ENCODE peak calls at places on chromosomes 1 and 21, in five cellular contexts. One of them, this sample, is unnamed.

GRCh38 chr1:228084325-228084724 is 1.8 kb downstream of the ARF1 start:
- DNase-seq in fibroblast of lung: peak; percentile 81
- DNase-seq in choroid plexus epithelial cell: peak; percentile 84
- DNase-seq in mammary epithelial cell: peak; percentile 80
- DNase-seq in Peyer's patch: no peak
- DNase-seq in this sample: no peak

GRCh38 chr1:213201380-213202155 is 150.5 kb downstream of the RPS6KC1 start:
- DNase-seq in fibroblast of lung: peak; percentile 92
- DNase-seq in choroid plexus epithelial cell: peak; percentile 94
- DNase-seq in mammary epithelial cell: peak; percentile 63
- DNase-seq in Peyer's patch: no peak
- DNase-seq in this sample: no peak

GRCh38 chr1:112909847-112910246 is 46.1 kb downstream of the SLC16A1 start:
- DNase-seq in fibroblast of lung: no peak
- DNase-seq in choroid plexus epithelial cell: no peak
- DNase-seq in mammary epithelial cell: no peak
- DNase-seq in Peyer's patch: no peak
- DNase-seq in this sample: no peak

GRCh38 chr1:110309768-110310167 is 29.4 kb upstream of the RBM15 start:
- DNase-seq in fibroblast of lung: peak; percentile 38
- DNase-seq in choroid plexus epithelial cell: peak; percentile 83
- DNase-seq in mammary epithelial cell: peak; percentile 70
- DNase-seq in Peyer's patch: no peak
- DNase-seq in this sample: no peak

GRCh38 chr1:200558866-200559459 is 61.6 kb downstream of the KIF14 start:
- DNase-seq in fibroblast of lung: peak; percentile 75
- DNase-seq in choroid plexus epithelial cell: peak; percentile 87
- DNase-seq in mammary epithelial cell: peak; percentile 35
- DNase-seq in Peyer's patch: no peak
- DNase-seq in this sample: no peak

GRCh38 chr1:62294211-62294610 is 25.0 kb downstream of the KANK4 start:
- DNase-seq in fibroblast of lung: peak; percentile 8
- DNase-seq in choroid plexus epithelial cell: no peak
- DNase-seq in mammary epithelial cell: no peak
- DNase-seq in Peyer's patch: no peak
- DNase-seq in this sample: no peak

GRCh38 chr1:101841824-101842223 is 154.9 kb downstream of the OLFM3 start:
- DNase-seq in fibroblast of lung: no peak
- DNase-seq in choroid plexus epithelial cell: no peak
- DNase-seq in mammary epithelial cell: no peak
- DNase-seq in Peyer's patch: no peak
- DNase-seq in this sample: no peak

GRCh38 chr1:177983087-177983823 is 13.4 kb upstream of the SEC16B start:
- DNase-seq in fibroblast of lung: peak; percentile 18
- DNase-seq in choroid plexus epithelial cell: no peak
- DNase-seq in mammary epithelial cell: no peak
- DNase-seq in Peyer's patch: no peak
- DNase-seq in this sample: no peak

GRCh38 chr1:180247580-180247979 is 17.5 kb downstream of the LHX4 start:
- DNase-seq in fibroblast of lung: no peak
- DNase-seq in choroid plexus epithelial cell: no peak
- DNase-seq in mammary epithelial cell: no peak
- DNase-seq in Peyer's patch: no peak
- DNase-seq in this sample: peak; percentile 10

GRCh38 chr1:177948336-177948972 is 21.4 kb downstream of the SEC16B start:
- DNase-seq in fibroblast of lung: peak; percentile 78
- DNase-seq in choroid plexus epithelial cell: peak; percentile 83
- DNase-seq in mammary epithelial cell: peak; percentile 58
- DNase-seq in Peyer's patch: no peak
- DNase-seq in this sample: no peak

GRCh38 chr1:241817331-241817792 is 30.6 kb upstream of the EXO1 start:
- DNase-seq in fibroblast of lung: peak; percentile 94
- DNase-seq in choroid plexus epithelial cell: peak; percentile 88
- DNase-seq in mammary epithelial cell: peak; percentile 39
- DNase-seq in Peyer's patch: no peak
- DNase-seq in this sample: no peak

GRCh38 chr1:215188302-215188950 is 105.9 kb downstream of the KCNK2 start:
- DNase-seq in fibroblast of lung: peak; percentile 26
- DNase-seq in choroid plexus epithelial cell: peak; percentile 23
- DNase-seq in mammary epithelial cell: no peak
- DNase-seq in Peyer's patch: no peak
- DNase-seq in this sample: no peak

GRCh38 chr1:41783189-41783639 is 135.5 kb downstream of the HIVEP3 start:
- DNase-seq in fibroblast of lung: peak; percentile 56
- DNase-seq in choroid plexus epithelial cell: peak; percentile 62
- DNase-seq in mammary epithelial cell: peak; percentile 92
- DNase-seq in Peyer's patch: no peak
- DNase-seq in this sample: no peak

GRCh38 chr1:178931843-178932551 is 61.1 kb upstream of the ANGPTL1 start:
- DNase-seq in fibroblast of lung: peak; percentile 97
- DNase-seq in choroid plexus epithelial cell: peak; percentile 99
- DNase-seq in mammary epithelial cell: no peak
- DNase-seq in Peyer's patch: no peak
- DNase-seq in this sample: no peak

GRCh38 chr1:8213676-8214075 is 104.2 kb upstream of the SLC45A1 start:
- DNase-seq in fibroblast of lung: no peak
- DNase-seq in choroid plexus epithelial cell: no peak
- DNase-seq in mammary epithelial cell: no peak
- DNase-seq in Peyer's patch: no peak
- DNase-seq in this sample: no peak

GRCh38 chr1:240258910-240259309 is 167.2 kb downstream of the FMN2 start:
- DNase-seq in fibroblast of lung: peak; percentile 51
- DNase-seq in choroid plexus epithelial cell: no peak
- DNase-seq in mammary epithelial cell: no peak
- DNase-seq in Peyer's patch: no peak
- DNase-seq in this sample: no peak

GRCh38 chr1:93979718-93980319 is 70.6 kb upstream of the GCLM start:
- DNase-seq in fibroblast of lung: peak; percentile 63
- DNase-seq in choroid plexus epithelial cell: peak; percentile 63
- DNase-seq in mammary epithelial cell: no peak
- DNase-seq in Peyer's patch: no peak
- DNase-seq in this sample: no peak

GRCh38 chr1:240031414-240031813 is 60.3 kb upstream of the FMN2 start:
- DNase-seq in fibroblast of lung: peak; percentile 50
- DNase-seq in choroid plexus epithelial cell: peak; percentile 69
- DNase-seq in mammary epithelial cell: no peak
- DNase-seq in Peyer's patch: no peak
- DNase-seq in this sample: no peak

GRCh38 chr1:84675631-84676030 is 14.6 kb downstream of the SSX2IP start:
- DNase-seq in fibroblast of lung: no peak
- DNase-seq in choroid plexus epithelial cell: no peak
- DNase-seq in mammary epithelial cell: no peak
- DNase-seq in Peyer's patch: no peak
- DNase-seq in this sample: no peak

GRCh38 chr1:214003233-214003632 is 15.5 kb downstream of the PROX1 start:
- DNase-seq in fibroblast of lung: no peak
- DNase-seq in choroid plexus epithelial cell: no peak
- DNase-seq in mammary epithelial cell: no peak
- DNase-seq in Peyer's patch: no peak
- DNase-seq in this sample: no peak

GRCh38 chr1:115133440-115133839 is 44.1 kb upstream of the TSPAN2 start:
- DNase-seq in fibroblast of lung: no peak
- DNase-seq in choroid plexus epithelial cell: peak; percentile 42
- DNase-seq in mammary epithelial cell: no peak
- DNase-seq in Peyer's patch: no peak
- DNase-seq in this sample: no peak

GRCh38 chr1:151508721-151509292 is 2.4 kb upstream of the CGN start:
- DNase-seq in fibroblast of lung: no peak
- DNase-seq in choroid plexus epithelial cell: no peak
- DNase-seq in mammary epithelial cell: no peak
- DNase-seq in Peyer's patch: peak; percentile 67
- DNase-seq in this sample: no peak

GRCh38 chr21:45125347-45125746 is 51.0 kb downstream of the ADARB1 start:
- DNase-seq in fibroblast of lung: no peak
- DNase-seq in choroid plexus epithelial cell: no peak
- DNase-seq in mammary epithelial cell: no peak
- DNase-seq in Peyer's patch: no peak
- DNase-seq in this sample: no peak

DNA sequence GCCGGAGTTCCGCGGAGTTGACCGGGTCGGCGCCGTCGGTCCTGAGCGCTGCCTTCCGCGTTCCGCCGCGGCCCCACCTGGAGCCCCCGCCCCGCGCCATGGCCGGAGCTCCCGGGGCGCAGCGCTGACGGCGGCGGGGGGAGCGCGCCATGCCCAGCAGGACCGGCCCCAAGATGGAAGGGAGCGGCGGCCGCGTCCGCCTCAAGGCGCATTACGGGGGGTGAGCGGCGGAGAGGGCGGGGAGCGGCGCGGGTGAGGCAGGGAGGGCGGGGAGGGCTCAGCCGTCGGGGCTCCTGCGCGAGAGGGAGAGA is 226 bp downstream of the PRKCZ start:
- DNase-seq in fibroblast of lung: no peak
- DNase-seq in choroid plexus epithelial cell: no peak
- DNase-seq in mammary epithelial cell: peak; percentile 58
- DNase-seq in Peyer's patch: no peak
- DNase-seq in this sample: no peak
- H3K4me3 ChIP-seq in fibroblast of lung: no peak overlapping the region
- H3K4me3 ChIP-seq in choroid plexus epithelial cell: peak overlapping the region; percentile 17
- H3K4me3 ChIP-seq in mammary epithelial cell: peak overlapping the region; percentile 79
- H3K4me3 ChIP-seq in Peyer's patch: peak overlapping the region; percentile 99
- H3K4me3 ChIP-seq in this sample: peak overlapping the region; percentile 63

DNA sequence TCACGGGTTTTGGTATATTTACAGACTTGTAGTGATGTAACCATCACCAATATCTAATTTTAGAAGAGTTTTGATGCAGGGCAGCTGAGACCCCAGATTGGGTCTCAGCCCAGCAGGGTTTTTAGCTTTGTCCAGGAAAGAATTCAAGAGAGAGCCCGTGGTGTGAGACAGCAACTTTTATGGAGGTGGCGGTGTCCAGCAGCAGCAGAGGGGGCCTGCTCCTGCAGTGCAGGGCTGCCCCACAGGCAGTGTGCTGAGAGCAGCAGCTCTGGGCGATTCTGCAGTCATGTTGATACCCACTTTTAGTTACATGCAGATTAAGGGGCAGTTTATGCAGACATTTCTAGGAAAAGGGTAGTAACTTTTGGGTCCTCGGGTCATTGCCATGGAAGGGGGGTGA is 1.8 kb upstream of the EPHX1 start:
- DNase-seq in fibroblast of lung: no peak
- DNase-seq in choroid plexus epithelial cell: no peak
- DNase-seq in mammary epithelial cell: no peak
- DNase-seq in Peyer's patch: no peak
- DNase-seq in this sample: no peak
- TF ChIP-seq CTCF in fibroblast of lung: no peak
- TF ChIP-seq CTCF in choroid plexus epithelial cell: no peak
- TF ChIP-seq CTCF in mammary epithelial cell: no peak
- TF ChIP-seq CTCF in Peyer's patch: no peak
- TF ChIP-seq CTCF in this sample: no peak

GRCh38 chr1:16189003-16189402 is 23.4 kb downstream of the ARHGEF19 start:
- DNase-seq in fibroblast of lung: peak; percentile 41
- DNase-seq in choroid plexus epithelial cell: peak; percentile 34
- DNase-seq in mammary epithelial cell: peak; percentile 83
- DNase-seq in Peyer's patch: peak; percentile 84
- DNase-seq in this sample: no peak

GRCh38 chr1:16183765-16184556 is 28.1 kb upstream of the EPHA2 start:
- DNase-seq in fibroblast of lung: no peak
- DNase-seq in choroid plexus epithelial cell: no peak
- DNase-seq in mammary epithelial cell: no peak
- DNase-seq in Peyer's patch: no peak
- DNase-seq in this sample: peak; percentile 65

GRCh38 chr1:16187748-16188401 is 24.6 kb downstream of the ARHGEF19 start:
- DNase-seq in fibroblast of lung: peak; percentile 76
- DNase-seq in choroid plexus epithelial cell: peak; percentile 85
- DNase-seq in mammary epithelial cell: peak; percentile 89
- DNase-seq in Peyer's patch: peak; percentile 84
- DNase-seq in this sample: peak; percentile 87

GRCh38 chr1:16184557-16185303 is 27.7 kb downstream of the ARHGEF19 start:
- DNase-seq in fibroblast of lung: no peak
- DNase-seq in choroid plexus epithelial cell: no peak
- DNase-seq in mammary epithelial cell: peak; percentile 74
- DNase-seq in Peyer's patch: no peak
- DNase-seq in this sample: peak; percentile 60

GRCh38 chr1:16186655-16187235 is 25.7 kb downstream of the ARHGEF19 start:
- DNase-seq in fibroblast of lung: no peak
- DNase-seq in choroid plexus epithelial cell: no peak
- DNase-seq in mammary epithelial cell: no peak
- DNase-seq in Peyer's patch: no peak
- DNase-seq in this sample: no peak
- H3K4me3 ChIP-seq in fibroblast of lung: no peak overlapping the region
- H3K4me3 ChIP-seq in choroid plexus epithelial cell: no peak overlapping the region
- H3K4me3 ChIP-seq in mammary epithelial cell: no peak overlapping the region
- H3K4me3 ChIP-seq in Peyer's patch: no peak overlapping the region
- H3K4me3 ChIP-seq in this sample: no peak overlapping the region

GRCh38 chr1:230407351-230407750 is 18.8 kb downstream of the PGBD5 start:
- DNase-seq in fibroblast of lung: no peak
- DNase-seq in choroid plexus epithelial cell: no peak
- DNase-seq in mammary epithelial cell: no peak
- DNase-seq in Peyer's patch: no peak
- DNase-seq in this sample: no peak

GRCh38 chr1:230400007-230400344 is 26.2 kb downstream of the PGBD5 start:
- DNase-seq in fibroblast of lung: no peak
- DNase-seq in choroid plexus epithelial cell: no peak
- DNase-seq in mammary epithelial cell: no peak
- DNase-seq in Peyer's patch: no peak
- DNase-seq in this sample: no peak

GRCh38 chr1:230401763-230402294 is 24.3 kb downstream of the PGBD5 start:
- DNase-seq in fibroblast of lung: peak; percentile 8
- DNase-seq in choroid plexus epithelial cell: peak; percentile 38
- DNase-seq in mammary epithelial cell: no peak
- DNase-seq in Peyer's patch: no peak
- DNase-seq in this sample: no peak

GRCh38 chr1:230401096-230401495 is 25.0 kb downstream of the PGBD5 start:
- DNase-seq in fibroblast of lung: no peak
- DNase-seq in choroid plexus epithelial cell: no peak
- DNase-seq in mammary epithelial cell: no peak
- DNase-seq in Peyer's patch: no peak
- DNase-seq in this sample: no peak

GRCh38 chr1:230403442-230403841 is 22.7 kb downstream of the PGBD5 start:
- DNase-seq in fibroblast of lung: no peak
- DNase-seq in choroid plexus epithelial cell: no peak
- DNase-seq in mammary epithelial cell: no peak
- DNase-seq in Peyer's patch: no peak
- DNase-seq in this sample: no peak
- TF ChIP-seq CTCF in fibroblast of lung: no peak
- TF ChIP-seq CTCF in choroid plexus epithelial cell: no peak
- TF ChIP-seq CTCF in mammary epithelial cell: no peak
- TF ChIP-seq CTCF in Peyer's patch: no peak
- TF ChIP-seq CTCF in this sample: no peak

GRCh38 chr1:220768127-220768601 is 18.5 kb upstream of the MTARC1 start:
- DNase-seq in fibroblast of lung: no peak
- DNase-seq in choroid plexus epithelial cell: peak; percentile 43
- DNase-seq in mammary epithelial cell: no peak
- DNase-seq in Peyer's patch: no peak
- DNase-seq in this sample: no peak

GRCh38 chr1:220772846-220773245 is 13.9 kb upstream of the MTARC1 start:
- DNase-seq in fibroblast of lung: no peak
- DNase-seq in choroid plexus epithelial cell: no peak
- DNase-seq in mammary epithelial cell: no peak
- DNase-seq in Peyer's patch: no peak
- DNase-seq in this sample: no peak

GRCh38 chr1:220767312-220768126 is 19.2 kb upstream of the MTARC1 start:
- DNase-seq in fibroblast of lung: peak; percentile 81
- DNase-seq in choroid plexus epithelial cell: peak; percentile 65
- DNase-seq in mammary epithelial cell: no peak
- DNase-seq in Peyer's patch: no peak
- DNase-seq in this sample: no peak

GRCh38 chr1:220769205-220769604 is 17.5 kb upstream of the MTARC1 start:
- DNase-seq in fibroblast of lung: no peak
- DNase-seq in choroid plexus epithelial cell: no peak
- DNase-seq in mammary epithelial cell: no peak
- DNase-seq in Peyer's patch: no peak
- DNase-seq in this sample: no peak

GRCh38 chr1:220770245-220770913 is 16.3 kb upstream of the MTARC1 start:
- DNase-seq in fibroblast of lung: no peak
- DNase-seq in choroid plexus epithelial cell: no peak
- DNase-seq in mammary epithelial cell: no peak
- DNase-seq in Peyer's patch: no peak
- DNase-seq in this sample: no peak
- H3K4me3 ChIP-seq in fibroblast of lung: no peak overlapping the region
- H3K4me3 ChIP-seq in choroid plexus epithelial cell: no peak overlapping the region
- H3K4me3 ChIP-seq in mammary epithelial cell: no peak overlapping the region
- H3K4me3 ChIP-seq in Peyer's patch: no peak overlapping the region
- H3K4me3 ChIP-seq in this sample: no peak overlapping the region